ENCODE peak calls at places on chromosomes 4 and X, in six cellular contexts. One of them, this sample, is unnamed.

GRCh38 chrX:54978448-54978847 is 15.5 kb downstream of the PFKFB1 start:
- DNase-seq in WTC11: no peak
- DNase-seq in HFFc6: peak
- DNase-seq in spleen: no peak
- DNase-seq in endodermal cell: no peak
- DNase-seq in heart right ventricle: no peak
- DNase-seq in this sample: no peak

GRCh38 chr4:188262464-188262863 is 123.2 kb downstream of the TRIML1 start:
- DNase-seq in HFFc6: no peak
- DNase-seq in spleen: no peak
- DNase-seq in WTC11: no peak
- DNase-seq in heart right ventricle: no peak
- DNase-seq in endodermal cell: no peak
- DNase-seq in this sample: no peak

GRCh38 chrX:20515841-20516461 is 249.2 kb upstream of the RPS6KA3 start:
- DNase-seq in spleen: no peak
- DNase-seq in HFFc6: peak
- DNase-seq in endodermal cell: no peak
- DNase-seq in heart right ventricle: no peak
- DNase-seq in WTC11: no peak
- DNase-seq in this sample: no peak

GRCh38 chr4:157575339-157575738 is 354.8 kb downstream of the GRIA2 start:
- DNase-seq in HFFc6: no peak
- DNase-seq in endodermal cell: no peak
- DNase-seq in heart right ventricle: no peak
- DNase-seq in spleen: peak
- DNase-seq in WTC11: no peak
- DNase-seq in this sample: no peak

GRCh38 chrX:84133023-84133422 is 55.0 kb downstream of the RPS6KA6 start:
- DNase-seq in heart right ventricle: no peak
- DNase-seq in spleen: no peak
- DNase-seq in HFFc6: no peak
- DNase-seq in endodermal cell: no peak
- DNase-seq in WTC11: no peak
- DNase-seq in this sample: no peak

GRCh38 chr4:185840201-185840600 is 28.2 kb upstream of the SORBS2 start:
- DNase-seq in WTC11: no peak
- DNase-seq in endodermal cell: no peak
- DNase-seq in HFFc6: peak
- DNase-seq in heart right ventricle: no peak
- DNase-seq in spleen: no peak
- DNase-seq in this sample: no peak

GRCh38 chr4:14831447-14831846 is 170.8 kb upstream of the CPEB2 start:
- DNase-seq in endodermal cell: no peak
- DNase-seq in spleen: no peak
- DNase-seq in WTC11: no peak
- DNase-seq in heart right ventricle: no peak
- DNase-seq in HFFc6: no peak
- DNase-seq in this sample: no peak

GRCh38 chr4:55386073-55386472 is 9.7 kb upstream of the TMEM165 start:
- DNase-seq in spleen: no peak
- DNase-seq in WTC11: no peak
- DNase-seq in heart right ventricle: no peak
- DNase-seq in HFFc6: no peak
- DNase-seq in endodermal cell: peak
- DNase-seq in this sample: no peak

GRCh38 chr4:105140684-105141490 is 5.8 kb upstream of the TET2 start:
- DNase-seq in spleen: no peak
- DNase-seq in endodermal cell: peak
- DNase-seq in WTC11: no peak
- DNase-seq in HFFc6: no peak
- DNase-seq in heart right ventricle: no peak
- DNase-seq in this sample: no peak

GRCh38 chrX:45847966-45848365 is 647.3 kb upstream of the DIPK2B start:
- DNase-seq in heart right ventricle: no peak
- DNase-seq in spleen: no peak
- DNase-seq in HFFc6: no peak
- DNase-seq in endodermal cell: no peak
- DNase-seq in WTC11: no peak
- DNase-seq in this sample: no peak

GRCh38 chr4:159398236-159398638 is 295.4 kb downstream of the RAPGEF2 start:
- DNase-seq in WTC11: no peak
- DNase-seq in spleen: no peak
- DNase-seq in heart right ventricle: no peak
- DNase-seq in HFFc6: no peak
- DNase-seq in endodermal cell: no peak
- DNase-seq in this sample: no peak

GRCh38 chr4:156799121-156799589 is 172.4 kb downstream of the PDGFC start:
- DNase-seq in spleen: no peak
- DNase-seq in WTC11: no peak
- DNase-seq in HFFc6: peak
- DNase-seq in endodermal cell: no peak
- DNase-seq in heart right ventricle: no peak
- DNase-seq in this sample: no peak

GRCh38 chr4:61772116-61772515 is 572.0 kb downstream of the ADGRL3 start:
- DNase-seq in HFFc6: no peak
- DNase-seq in spleen: no peak
- DNase-seq in heart right ventricle: no peak
- DNase-seq in endodermal cell: no peak
- DNase-seq in WTC11: no peak
- DNase-seq in this sample: no peak

GRCh38 chr4:61614256-61614655 is 414.1 kb downstream of the ADGRL3 start:
- DNase-seq in heart right ventricle: no peak
- DNase-seq in HFFc6: no peak
- DNase-seq in endodermal cell: no peak
- DNase-seq in spleen: no peak
- DNase-seq in WTC11: no peak
- DNase-seq in this sample: no peak

GRCh38 chr4:55868691-55869090 is 15.2 kb downstream of the EXOC1 start:
- DNase-seq in endodermal cell: no peak
- DNase-seq in spleen: no peak
- DNase-seq in WTC11: no peak
- DNase-seq in heart right ventricle: no peak
- DNase-seq in HFFc6: no peak
- DNase-seq in this sample: no peak

GRCh38 chrX:34382416-34382815 is 250.3 kb upstream of the FAM47A start:
- DNase-seq in heart right ventricle: no peak
- DNase-seq in WTC11: no peak
- DNase-seq in spleen: no peak
- DNase-seq in endodermal cell: no peak
- DNase-seq in HFFc6: peak
- DNase-seq in this sample: no peak

GRCh38 chr4:128162434-128162833 is 101.3 kb downstream of the LARP1B start:
- DNase-seq in endodermal cell: no peak
- DNase-seq in spleen: no peak
- DNase-seq in WTC11: no peak
- DNase-seq in HFFc6: peak
- DNase-seq in heart right ventricle: no peak
- DNase-seq in this sample: no peak

GRCh38 chr4:77465271-77465670 is 140.3 kb upstream of the CXCL13 start:
- DNase-seq in WTC11: peak
- DNase-seq in heart right ventricle: no peak
- DNase-seq in HFFc6: peak
- DNase-seq in endodermal cell: peak
- DNase-seq in spleen: no peak
- DNase-seq in this sample: no peak

GRCh38 chrX:107204063-107204605 is 2.1 kb downstream of the NUP62CL start:
- DNase-seq in endodermal cell: no peak
- DNase-seq in WTC11: no peak
- DNase-seq in heart right ventricle: no peak
- DNase-seq in spleen: no peak
- DNase-seq in HFFc6: no peak
- DNase-seq in this sample: no peak

GRCh38 chr4:112386051-112386450 is 88.9 kb downstream of the ALPK1 start:
- DNase-seq in heart right ventricle: no peak
- DNase-seq in spleen: no peak
- DNase-seq in endodermal cell: no peak
- DNase-seq in WTC11: no peak
- DNase-seq in HFFc6: no peak
- DNase-seq in this sample: no peak

DNA sequence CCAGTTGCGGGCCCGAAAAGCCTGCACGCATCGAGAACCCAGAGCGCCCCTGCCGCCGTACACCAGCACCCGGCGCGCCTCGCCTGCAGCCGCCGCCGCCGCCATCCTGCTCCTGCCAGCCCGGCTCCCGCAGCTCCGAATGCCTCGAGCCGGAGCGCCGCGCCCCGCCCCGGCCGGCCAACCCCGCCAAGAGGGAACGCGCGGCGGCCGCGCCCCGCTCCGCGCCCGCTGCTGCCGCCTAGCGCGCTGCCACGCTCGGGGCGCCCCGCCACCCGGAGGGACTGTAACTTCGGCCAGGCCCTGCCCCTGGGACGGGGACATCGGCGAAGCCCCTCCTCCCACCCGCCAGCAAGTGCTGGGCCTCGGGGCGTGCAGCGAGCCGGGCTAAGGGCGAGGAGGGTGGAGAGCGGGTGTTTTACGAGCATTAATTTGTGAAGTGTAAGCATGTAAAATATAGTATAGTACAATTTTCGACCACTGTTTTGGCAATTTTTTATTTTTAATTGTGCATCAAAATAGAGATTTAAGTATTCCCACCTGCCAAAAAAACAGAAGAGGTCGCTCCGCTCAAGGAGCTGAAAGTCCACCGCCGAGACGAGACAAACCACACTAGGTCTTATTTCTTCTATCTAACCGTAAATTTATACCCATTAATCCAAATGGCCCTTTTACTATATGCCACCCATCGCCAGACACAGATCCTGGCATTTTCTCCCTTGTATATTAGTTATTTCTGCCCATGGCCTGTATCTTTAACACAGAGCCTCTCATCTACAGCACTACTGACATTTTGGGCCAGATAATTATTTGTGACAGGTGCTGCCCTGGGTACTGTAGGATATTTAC is at the start of gene QDPR:
- DNase-seq in HFFc6: peak
- DNase-seq in endodermal cell: peak
- DNase-seq in WTC11: peak
- DNase-seq in heart right ventricle: peak
- DNase-seq in spleen: peak
- DNase-seq in this sample: peak
- TF ChIP-seq CTCF in HFFc6: peak
- TF ChIP-seq CTCF in endodermal cell: peak
- TF ChIP-seq CTCF in WTC11: no peak
- TF ChIP-seq CTCF in heart right ventricle: peak
- TF ChIP-seq CTCF in spleen: peak
- TF ChIP-seq CTCF in this sample: no peak

DNA sequence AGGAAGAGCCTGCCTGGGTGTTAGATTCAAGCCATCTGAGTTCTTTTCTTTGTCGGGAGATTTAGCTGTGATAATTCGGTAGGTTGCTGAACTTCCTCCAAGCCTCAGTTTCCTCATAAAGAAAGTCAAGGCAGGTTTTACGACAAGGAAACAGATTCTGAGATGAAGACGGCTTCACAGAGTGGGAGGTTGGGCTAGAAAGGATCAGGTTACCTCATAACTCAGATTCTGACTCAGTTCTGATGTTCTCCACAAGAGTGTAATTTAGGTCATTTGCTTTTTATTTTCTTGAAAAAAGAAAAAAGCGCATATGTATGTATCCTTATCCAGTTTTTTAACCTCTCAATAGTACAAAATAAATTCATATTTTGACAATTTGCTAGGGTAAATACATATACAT is 47.2 kb upstream of the ELOVL6 start:
- DNase-seq in endodermal cell: no peak
- DNase-seq in heart right ventricle: no peak
- DNase-seq in HFFc6: peak
- DNase-seq in WTC11: no peak
- DNase-seq in spleen: no peak
- DNase-seq in this sample: no peak
- TF ChIP-seq CTCF in endodermal cell: no peak
- TF ChIP-seq CTCF in heart right ventricle: no peak
- TF ChIP-seq CTCF in HFFc6: no peak
- TF ChIP-seq CTCF in WTC11: no peak
- TF ChIP-seq CTCF in spleen: no peak
- TF ChIP-seq CTCF in this sample: no peak

DNA sequence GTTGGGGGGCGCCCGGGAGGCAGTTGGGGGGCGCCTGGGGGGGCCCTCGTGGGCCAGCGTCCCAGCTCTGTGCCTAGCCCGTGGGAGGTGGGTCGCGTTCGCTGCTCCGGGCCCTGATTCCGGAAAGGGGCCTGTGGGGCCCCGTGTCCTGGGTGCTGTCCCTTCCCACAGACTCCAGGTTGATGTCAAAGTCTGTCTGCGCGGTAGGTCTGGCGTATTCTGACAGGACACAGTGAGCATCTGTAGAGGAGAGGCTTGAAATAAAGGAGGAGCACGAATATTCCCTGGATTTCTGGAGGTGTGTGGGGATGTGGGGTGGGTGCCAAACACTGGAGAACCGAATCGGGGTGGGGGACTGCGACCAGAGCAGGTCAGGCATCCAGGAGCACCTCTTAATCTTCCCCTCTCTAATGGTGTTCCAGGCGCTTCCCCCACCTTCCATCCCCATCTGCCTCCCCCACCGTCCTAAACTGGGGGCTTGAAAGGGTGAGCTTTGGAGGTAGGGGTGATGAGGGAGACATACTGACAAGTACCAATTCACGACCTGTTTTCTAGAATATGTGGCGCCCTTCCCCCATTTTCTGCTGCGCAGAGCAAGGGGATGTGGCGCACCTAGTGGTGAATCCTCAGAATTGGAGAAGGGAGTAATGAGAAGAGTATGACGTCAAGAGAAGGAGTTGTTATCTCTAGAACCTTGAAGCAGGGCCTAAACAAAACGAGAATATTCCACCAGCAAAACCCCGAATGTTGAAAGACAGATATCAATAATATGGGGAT is 873 bp downstream of the GPRASP1 start:
- DNase-seq in HFFc6: peak
- DNase-seq in WTC11: peak
- DNase-seq in endodermal cell: peak
- DNase-seq in spleen: no peak
- DNase-seq in heart right ventricle: no peak
- DNase-seq in this sample: no peak
- TF ChIP-seq CTCF in HFFc6: peak
- TF ChIP-seq CTCF in WTC11: peak
- TF ChIP-seq CTCF in endodermal cell: peak
- TF ChIP-seq CTCF in spleen: peak
- TF ChIP-seq CTCF in heart right ventricle: peak
- TF ChIP-seq CTCF in this sample: peak

GRCh38 chr4:87838207-87838606 is 5.4 kb downstream of the MEPE start:
- DNase-seq in heart right ventricle: no peak
- DNase-seq in spleen: no peak
- DNase-seq in HFFc6: no peak
- DNase-seq in WTC11: peak
- DNase-seq in endodermal cell: no peak
- DNase-seq in this sample: no peak
- TF ChIP-seq CTCF in heart right ventricle: peak
- TF ChIP-seq CTCF in spleen: no peak
- TF ChIP-seq CTCF in HFFc6: peak
- TF ChIP-seq CTCF in WTC11: no peak
- TF ChIP-seq CTCF in endodermal cell: peak
- TF ChIP-seq CTCF in this sample: no peak